ENCODE peak calls at places on chromosomes 16 and 17, in seven cellular contexts. U is stimulated activated CD8-positive, alpha-beta memory T cell treated with anti-CD3 and anti-CD28 coated beads, Interleukin-7, amount 100 ng/mL, for 4 hours; B is fibroblast of pulmonary artery; L is activated naive CD4-positive, alpha-beta T cell; S is AG04449; T is esophagus squamous epithelium; A is A549. P is an unnamed sample.

GRCh38 chr16:10494343-10495030 is 85.9 kb downstream of the EMP2 start:
- DNase-seq in U (no peak), B (no peak), L (no peak), S (no peak), T (no peak), A (no peak), P (no peak)

GRCh38 chr16:49534901-49535300 is 161.3 kb downstream of the C16orf78 start:
- DNase-seq in U (no peak), B (no peak), L (no peak), S (no peak), T (no peak), A (no peak), P (no peak)

GRCh38 chr17:16995930-16996329 is 24.0 kb upstream of the TNFRSF13B start:
- DNase-seq in U (no peak), B (no peak), L (no peak), S (no peak), T (no peak), A (no peak), P (no peak)

GRCh38 chr16:30069575-30070462 is 4.3 kb downstream of the ALDOA start:
- DNase-seq in U (no peak), B (peak; percentile 39), L (no peak), S (no peak), T (no peak), A (no peak), P (no peak)

GRCh38 chr16:397736-398332 is 835 bp downstream of the NME4 start:
- DNase-seq in U (no peak), B (peak; percentile 61), L (no peak), S (no peak), T (no peak), A (peak; percentile 86), P (peak; percentile 91)

GRCh38 chr17:11140028-11140427 is 101.0 kb upstream of the SHISA6 start:
- DNase-seq in U (no peak), B (no peak), L (no peak), S (no peak), T (no peak), A (no peak), P (no peak)

GRCh38 chr17:5585814-5586558 is 1.7 kb upstream of the NLRP1 start:
- DNase-seq in U (no peak), B (no peak), L (no peak), S (no peak), T (no peak), A (no peak), P (no peak)

GRCh38 chr16:31421587-31421986 is 6.6 kb downstream of the COX6A2 start:
- DNase-seq in U (peak; percentile 44), B (no peak), L (no peak), S (no peak), T (no peak), A (no peak), P (no peak)

GRCh38 chr17:80292557-80292956 is 31.9 kb downstream of the RNF213 start:
- DNase-seq in U (no peak), B (no peak), L (no peak), S (no peak), T (no peak), A (no peak), P (no peak)

GRCh38 chr17:13540546-13540945 is 61.2 kb downstream of the HS3ST3A1 start:
- DNase-seq in U (no peak), B (no peak), L (no peak), S (no peak), T (no peak), A (no peak), P (no peak)

GRCh38 chr16:81647527-81647926 is 131.6 kb upstream of the PLCG2 start:
- DNase-seq in U (no peak), B (peak; percentile 47), L (no peak), S (no peak), T (no peak), A (peak; percentile 67), P (no peak)

GRCh38 chr16:84537431-84538151 is 33.1 kb upstream of the MEAK7 start:
- DNase-seq in U (no peak), B (no peak), L (no peak), S (no peak), T (no peak), A (no peak), P (no peak)

GRCh38 chr16:70589998-70590471 is 56.3 kb upstream of the IL34 start:
- DNase-seq in U (no peak), B (peak; percentile 90), L (no peak), S (peak; percentile 49), T (no peak), A (peak; percentile 43), P (no peak)

GRCh38 chr16:85999778-86000177 is 100.8 kb downstream of the IRF8 start:
- DNase-seq in U (no peak), B (no peak), L (no peak), S (no peak), T (no peak), A (no peak), P (peak; percentile 43)

GRCh38 chr17:68435876-68436842 is 21.1 kb downstream of the WIPI1 start:
- DNase-seq in U (peak; percentile 66), B (peak; percentile 88), L (peak; percentile 35), S (no peak), T (no peak), A (peak; percentile 78), P (no peak)

GRCh38 chr17:69567130-69567529 is 152.6 kb downstream of the MAP2K6 start:
- DNase-seq in U (no peak), B (peak; percentile 14), L (no peak), S (no peak), T (no peak), A (no peak), P (no peak)

GRCh38 chr17:13825526-13826040 is 223.9 kb upstream of the HS3ST3A1 start:
- DNase-seq in U (no peak), B (no peak), L (no peak), S (peak; percentile 1), T (no peak), A (no peak), P (no peak)

GRCh38 chr16:24908716-24909115 is 63.0 kb downstream of the SLC5A11 start:
- DNase-seq in U (no peak), B (no peak), L (no peak), S (no peak), T (no peak), A (no peak), P (no peak)

GRCh38 chr16:71353736-71354135 is 4.8 kb upstream of the CALB2 start:
- DNase-seq in U (no peak), B (no peak), L (no peak), S (no peak), T (no peak), A (no peak), P (peak; percentile 54)

GRCh38 chr17:45974916-45975630 is 24.0 kb upstream of the STH start:
- DNase-seq in U (no peak), B (no peak), L (no peak), S (no peak), T (no peak), A (no peak), P (no peak)